ENCODE peak calls at places on chromosomes 11 and 22, in six cellular contexts. V is cardiac muscle cell; I is endothelial cell of umbilical vein; Z is spleen; P is CD8-positive, alpha-beta memory T cell; H is PC-9. J is an unnamed sample.

GRCh38 chr11:68457898-68458249 is 2.7 kb upstream of the PPP6R3 start:
- DNase-seq in I (no peak), Z (peak; percentile 78), H (no peak), V (no peak), P (no peak), J (no peak)

GRCh38 chr11:297666-298405 is 1.5 kb downstream of the IFITM5 start:
- DNase-seq in V (no peak), Z (peak; percentile 75), I (no peak), P (peak; percentile 64), H (no peak), J (peak; percentile 62)

GRCh38 chr11:114074546-114075342 is 15.2 kb downstream of the ZBTB16 start:
- DNase-seq in V (no peak), I (no peak), Z (peak; percentile 88), P (no peak), H (no peak), J (no peak)

GRCh38 chr11:70912226-70912840 is 340.0 kb downstream of the SHANK2 start:
- DNase-seq in P (no peak), I (no peak), Z (peak; percentile 21), H (no peak), V (no peak), J (no peak)

GRCh38 chr11:82733444-82734119 is at the start of gene FAM181B:
- DNase-seq in P (no peak), I (peak; percentile 29), Z (peak; percentile 84), H (no peak), V (peak; percentile 85), J (peak; percentile 23)

GRCh38 chr11:126465573-126466287 is 110.2 kb downstream of the ST3GAL4 start:
- DNase-seq in H (peak; percentile 17), I (no peak), V (no peak), Z (peak; percentile 86), P (no peak), J (no peak)

GRCh38 chr11:65786786-65787636 is at the start of gene OVOL1:
- DNase-seq in P (no peak), I (no peak), H (peak; percentile 93), Z (peak; percentile 84), V (no peak), J (no peak)

GRCh38 chr11:132424433-132424832 is 1054.0 kb downstream of the NTM start:
- DNase-seq in H (no peak), Z (no peak), V (no peak), I (no peak), P (no peak), J (no peak)

GRCh38 chr11:61090092-61090491 is 12.2 kb upstream of the CD5 start:
- DNase-seq in V (no peak), Z (no peak), I (no peak), H (no peak), P (no peak), J (no peak)

GRCh38 chr11:109089144-109089543 is 332.8 kb upstream of the C11orf87 start:
- DNase-seq in H (no peak), V (no peak), P (no peak), I (no peak), Z (no peak), J (no peak)

GRCh38 chr11:65506770-65507485 is 8.1 kb downstream of the MALAT1 start:
- DNase-seq in V (peak; percentile 64), P (no peak), H (no peak), I (peak; percentile 61), Z (no peak), J (no peak)

GRCh38 chr11:94602430-94603372 is 35.5 kb downstream of the PIWIL4 start:
- DNase-seq in I (peak; percentile 66), H (peak; percentile 66), Z (no peak), V (peak; percentile 78), P (no peak), J (peak; percentile 61)

GRCh38 chr11:110176366-110177056 is 83.3 kb downstream of the ZC3H12C start:
- DNase-seq in P (no peak), H (no peak), V (no peak), I (no peak), Z (peak; percentile 41), J (no peak)

GRCh38 chr11:68839953-68840641 is 1.6 kb downstream of the CPT1A start:
- DNase-seq in H (no peak), I (peak; percentile 79), P (no peak), V (peak; percentile 39), Z (no peak), J (peak; percentile 59)

GRCh38 chr11:121464352-121464946 is 11.7 kb upstream of the SORL1-AS1 start:
- DNase-seq in I (peak; percentile 58), H (peak; percentile 72), V (peak; percentile 57), Z (peak; percentile 81), P (peak; percentile 86), J (peak; percentile 67)

GRCh38 chr22:32695451-32695891 is 106.0 kb upstream of the TIMP3 start:
- DNase-seq in H (peak; percentile 73), Z (no peak), I (no peak), V (no peak), P (no peak), J (peak; percentile 62)

GRCh38 chr11:94568717-94569116 is 1.5 kb downstream of the PIWIL4 start:
- DNase-seq in I (no peak), P (no peak), H (no peak), Z (no peak), V (no peak), J (no peak)

GRCh38 chr11:57276857-57277505 is 39.9 kb upstream of the APLNR start:
- DNase-seq in H (no peak), P (no peak), I (peak; percentile 81), Z (no peak), V (no peak), J (no peak)

GRCh38 chr22:26892401-26893033 is 235.1 kb downstream of the MIAT start:
- DNase-seq in H (no peak), P (no peak), Z (no peak), I (peak; percentile 12), V (peak; percentile 23), J (peak; percentile 48)

GRCh38 chr22:27775698-27776409 is 25.7 kb downstream of the MN1 start:
- DNase-seq in V (peak; percentile 52), Z (no peak), P (no peak), I (no peak), H (no peak), J (no peak)

GRCh38 chr22:33798401-33798800 is 121.9 kb downstream of the LARGE1 start:
- DNase-seq in V (no peak), H (no peak), P (no peak), Z (no peak), I (no peak), J (no peak)

DNA sequence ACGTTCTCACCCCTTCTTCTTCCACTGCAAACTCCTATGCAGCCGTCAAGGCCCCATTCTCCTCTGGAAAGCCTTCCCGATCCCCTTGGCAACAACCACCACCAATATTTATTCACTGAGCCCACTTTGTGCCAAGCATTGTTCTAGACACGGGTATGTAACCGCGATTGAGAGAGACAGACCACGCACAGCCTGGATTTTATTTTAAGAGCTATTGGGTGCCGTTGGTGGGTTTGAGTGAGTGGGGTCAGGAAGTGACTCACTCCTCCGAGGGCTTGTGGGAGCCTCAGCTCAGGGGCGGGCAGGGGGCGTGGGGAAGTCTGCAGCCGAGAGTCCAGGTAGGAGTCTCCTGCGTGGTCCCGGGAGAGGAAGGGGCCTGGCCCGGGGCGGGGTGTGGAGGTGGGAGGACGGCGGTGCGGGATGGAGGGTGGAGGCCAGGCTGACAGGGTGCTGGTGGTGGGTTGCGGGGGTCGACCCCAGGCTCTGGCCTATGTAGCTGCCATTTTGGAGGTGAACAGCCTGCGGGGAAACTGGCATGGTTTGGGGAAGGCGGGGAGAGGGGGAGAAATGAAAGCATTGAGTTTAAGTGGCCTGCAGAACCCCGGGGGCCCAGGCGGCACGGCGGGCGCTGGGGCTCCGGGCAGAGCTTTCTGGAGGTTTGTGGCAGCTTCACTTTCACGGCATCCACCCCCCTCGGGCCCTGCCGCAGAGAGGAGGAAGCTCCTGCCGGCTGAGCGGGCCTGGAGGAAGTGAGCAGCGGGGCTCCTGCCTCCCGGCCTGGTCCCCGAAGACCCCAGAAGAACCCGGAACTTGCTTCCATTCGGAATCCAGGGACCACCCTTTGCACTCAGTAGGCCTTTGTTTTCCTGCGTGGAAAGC is 547 bp downstream of the PARVG start:
- DNase-seq in I (no peak), V (no peak), P (peak; percentile 85), H (no peak), Z (peak; percentile 95), J (peak; percentile 63)
- H3K4me3 ChIP-seq in I (no peak overlapping the region), V (no peak overlapping the region), P (peak overlapping the region; percentile 61), H (no peak overlapping the region), Z (peak overlapping the region; percentile 57), J (no peak overlapping the region)

DNA sequence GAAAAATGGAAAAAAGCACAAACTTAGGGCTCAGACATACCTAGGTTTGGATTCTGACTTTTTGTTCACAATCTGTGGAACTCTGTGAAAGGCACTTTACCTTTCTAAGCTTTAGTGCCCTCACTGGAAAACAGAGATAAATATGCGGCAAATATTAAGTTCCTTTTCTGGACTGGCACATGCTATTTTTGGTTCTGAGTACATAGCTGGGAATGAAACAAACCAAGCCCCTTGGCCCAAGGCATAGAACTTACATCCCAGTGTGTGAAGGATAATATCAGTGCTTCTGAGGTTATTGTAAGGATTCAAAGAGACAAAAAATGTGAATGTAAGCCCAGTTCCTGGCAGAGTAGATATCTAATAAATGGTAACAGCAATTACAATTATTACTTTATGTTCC is 227.5 kb downstream of the ADAMTS15 start:
- DNase-seq in V (no peak), Z (no peak), H (no peak), P (no peak), I (no peak), J (no peak)
- H3K27ac ChIP-seq in V (no peak overlapping the region), Z (no peak overlapping the region), H (no peak overlapping the region), P (no peak overlapping the region), I (no peak overlapping the region), J (peak overlapping the region; percentile 90)

GRCh38 chr22:42432020-42432596 is at the start of gene NFAM1:
- DNase-seq in V (no peak), I (no peak), H (no peak), Z (peak; percentile 94), P (no peak), J (no peak)

GRCh38 chr22:42432818-42433217 is 615 bp upstream of the NFAM1 start:
- DNase-seq in P (no peak), I (no peak), V (no peak), H (no peak), Z (no peak), J (no peak)

GRCh38 chr22:42434283-42434682 is 2.1 kb upstream of the NFAM1 start:
- DNase-seq in V (no peak), P (no peak), Z (no peak), H (no peak), I (no peak), J (no peak)

GRCh38 chr22:42434748-42435425 is 2.7 kb upstream of the NFAM1 start:
- DNase-seq in P (no peak), Z (no peak), I (no peak), H (no peak), V (no peak), J (no peak)

GRCh38 chr22:42433754-42434153 is 1.6 kb upstream of the NFAM1 start:
- DNase-seq in I (no peak), P (no peak), V (no peak), H (no peak), Z (no peak), J (no peak)
- H3K4me1 ChIP-seq in I (peaks cover 6% of the 10 kb centered on the region), P (peaks cover 9% of the 10 kb centered on the region), V (peaks cover 21% of the 10 kb centered on the region), H (peaks cover 14% of the 10 kb centered on the region), Z (peaks cover 15% of the 10 kb centered on the region), J (peaks cover 9% of the 10 kb centered on the region)

GRCh38 chr22:46735747-46736608 is 2.1 kb downstream of the CERK start:
- DNase-seq in V (no peak), Z (no peak), H (no peak), I (peak; percentile 77), P (no peak), J (no peak)

GRCh38 chr22:46738642-46738960 is 549 bp upstream of the CERK start:
- DNase-seq in Z (no peak), I (no peak), H (no peak), P (no peak), V (no peak), J (no peak)

GRCh38 chr22:46736705-46737104 is 1.3 kb downstream of the CERK start:
- DNase-seq in Z (no peak), H (no peak), I (no peak), V (no peak), P (no peak), J (no peak)

GRCh38 chr22:46737976-46738641 is at the start of gene CERK:
- DNase-seq in P (peak; percentile 74), H (peak; percentile 59), I (peak; percentile 73), Z (peak; percentile 91), V (peak; percentile 90), J (peak; percentile 36)

GRCh38 chr22:46737105-46737975 is 712 bp downstream of the CERK start:
- DNase-seq in I (peak; percentile 38), V (peak; percentile 66), P (peak; percentile 59), Z (peak; percentile 90), H (no peak), J (no peak)
- H3K4me3 ChIP-seq in I (peak overlapping the region; percentile 75), V (peak overlapping the region; percentile 61), P (peak overlapping the region; percentile 76), Z (peak overlapping the region; percentile 85), H (peak overlapping the region; percentile 81), J (peak overlapping the region; percentile 99)

J was measured in SJSA1.